ENCODE peak calls at places on chromosomes 6 and 20, in five cellular contexts. H, W, G, I and D are unnamed samples.

GRCh38 chr20:8309638-8310037 is 177.6 kb downstream of the PLCB1 start:
- DNase-seq in H (peak), W (no peak), G (no peak), I (no peak), D (no peak)

GRCh38 chr6:112951829-112952228 is 604.7 kb downstream of the RFPL4B start:
- DNase-seq in H (no peak), W (no peak), G (no peak), I (peak), D (no peak)

GRCh38 chr20:7375905-7376304 is 564.4 kb downstream of the HAO1 start:
- DNase-seq in H (peak), W (no peak), G (no peak), I (no peak), D (no peak)

GRCh38 chr6:40912158-40912946 is 126.7 kb downstream of the UNC5CL start:
- DNase-seq in H (peak), W (peak), G (no peak), I (no peak), D (peak)

GRCh38 chr20:38766071-38766470 is 17.8 kb downstream of the ACTR5 start:
- DNase-seq in H (no peak), W (no peak), G (no peak), I (no peak), D (no peak)

GRCh38 chr6:4687989-4688947 is 87.9 kb upstream of the CDYL start:
- DNase-seq in H (peak), W (no peak), G (peak), I (peak), D (no peak)

GRCh38 chr20:32762754-32763201 is 593 bp downstream of the DNMT3B start:
- DNase-seq in H (peak), W (peak), G (no peak), I (peak), D (no peak)

GRCh38 chr6:16810411-16810810 is 49.2 kb upstream of the ATXN1 start:
- DNase-seq in H (no peak), W (no peak), G (no peak), I (no peak), D (no peak)

GRCh38 chr6:159728552-159728951 is 1.2 kb downstream of the WTAP start:
- DNase-seq in H (peak), W (no peak), G (no peak), I (peak), D (no peak)

GRCh38 chr20:46828471-46828870 is 66.2 kb upstream of the EYA2 start:
- DNase-seq in H (peak), W (no peak), G (no peak), I (peak), D (no peak)

GRCh38 chr6:116010400-116011095 is 50.1 kb downstream of the FRK start:
- DNase-seq in H (peak), W (peak), G (peak), I (peak), D (peak)

GRCh38 chr6:35058827-35059522 is 82.2 kb downstream of the TCP11 start:
- DNase-seq in H (no peak), W (no peak), G (no peak), I (no peak), D (no peak)

GRCh38 chr6:111976169-111976568 is 77.7 kb upstream of the CCN6 start:
- DNase-seq in H (no peak), W (no peak), G (no peak), I (no peak), D (no peak)

GRCh38 chr6:167750956-167751358 is 75.8 kb upstream of the AFDN start:
- DNase-seq in H (no peak), W (peak), G (no peak), I (no peak), D (peak)

GRCh38 chr20:43752561-43753301 is 25.9 kb upstream of the GTSF1L start:
- DNase-seq in H (peak), W (peak), G (no peak), I (peak), D (peak)

GRCh38 chr20:20677186-20677585 is 35.3 kb downstream of the RALGAPA2 start:
- DNase-seq in H (no peak), W (no peak), G (no peak), I (no peak), D (no peak)

GRCh38 chr6:49540614-49541013 is 9.9 kb upstream of the C6orf141 start:
- DNase-seq in H (peak), W (no peak), G (no peak), I (no peak), D (no peak)

GRCh38 chr6:81998432-81998831 is 246.0 kb upstream of the TENT5A start:
- DNase-seq in H (peak), W (no peak), G (no peak), I (peak), D (no peak)

GRCh38 chr6:158642097-158642601 is 2.4 kb downstream of the DYNLT1 start:
- DNase-seq in H (peak), W (peak), G (no peak), I (peak), D (no peak)

GRCh38 chr6:163585932-163586437 is 171.5 kb downstream of the QKI start:
- DNase-seq in H (peak), W (no peak), G (peak), I (peak), D (no peak)

GRCh38 chr6:155313602-155314091 is 637 bp downstream of the TFB1M start:
- DNase-seq in H (peak), W (peak), G (no peak), I (no peak), D (no peak)

GRCh38 chr20:32577657-32578056 is 7.5 kb downstream of the NOL4L start:
- DNase-seq in H (peak), W (no peak), G (no peak), I (no peak), D (no peak)

GRCh38 chr6:23036401-23036983 is 467.1 kb downstream of the HDGFL1 start:
- DNase-seq in H (no peak), W (no peak), G (no peak), I (no peak), D (no peak)